ENCODE peak calls at places on chromosomes 2 and 18, in eight cellular contexts. L, Q, M, G, S, P, T and E are unnamed samples.

GRCh38 chr2:226707500-226707899 is 92.1 kb downstream of the IRS1 start:
- DNase-seq in L (no peak), Q (no peak), M (no peak), G (no peak), S (no peak), P (no peak), T (no peak), E (no peak)

GRCh38 chr18:50429207-50429948 is 54.5 kb downstream of the SKA1 start:
- DNase-seq in L (peak), Q (peak), M (no peak), G (peak), S (no peak), P (peak), T (peak), E (no peak)

GRCh38 chr18:45978084-45978483 is 11.0 kb upstream of the EPG5 start:
- DNase-seq in L (no peak), Q (no peak), M (no peak), G (no peak), S (no peak), P (no peak), T (peak), E (no peak)

GRCh38 chr18:44466997-44467396 is 213.7 kb upstream of the SETBP1 start:
- DNase-seq in L (no peak), Q (no peak), M (no peak), G (no peak), S (no peak), P (no peak), T (no peak), E (no peak)

GRCh38 chr18:48785091-48785614 is 165.6 kb downstream of the SMAD7 start:
- DNase-seq in L (peak), Q (no peak), M (peak), G (no peak), S (no peak), P (no peak), T (no peak), E (no peak)

GRCh38 chr2:10405441-10405840 is 42.7 kb downstream of the ODC1 start:
- DNase-seq in L (no peak), Q (peak), M (no peak), G (peak), S (no peak), P (no peak), T (no peak), E (peak)

GRCh38 chr2:53740170-53740569 is 27.4 kb upstream of the CHAC2 start:
- DNase-seq in L (no peak), Q (peak), M (no peak), G (no peak), S (no peak), P (no peak), T (no peak), E (no peak)

GRCh38 chr2:32623311-32623706 is 4.5 kb upstream of the TTC27 start:
- DNase-seq in L (no peak), Q (no peak), M (no peak), G (no peak), S (no peak), P (no peak), T (no peak), E (no peak)

GRCh38 chr2:237441605-237442004 is 27.6 kb upstream of the COL6A3 start:
- DNase-seq in L (no peak), Q (no peak), M (no peak), G (no peak), S (no peak), P (no peak), T (no peak), E (no peak)

GRCh38 chr2:109699646-109700045 is 85.5 kb downstream of the SOWAHC start:
- DNase-seq in L (no peak), Q (no peak), M (no peak), G (no peak), S (no peak), P (no peak), T (no peak), E (no peak)

GRCh38 chr2:185955050-185955449 is 216.4 kb downstream of the FSIP2 start:
- DNase-seq in L (no peak), Q (no peak), M (no peak), G (no peak), S (no peak), P (no peak), T (no peak), E (no peak)

GRCh38 chr2:149544692-149545091 is 42.9 kb downstream of the MMADHC start:
- DNase-seq in L (no peak), Q (no peak), M (no peak), G (no peak), S (no peak), P (no peak), T (no peak), E (peak)

GRCh38 chr18:68942230-68942629 is 144.3 kb downstream of the CCDC102B start:
- DNase-seq in L (no peak), Q (no peak), M (no peak), G (no peak), S (no peak), P (no peak), T (no peak), E (no peak)

GRCh38 chr2:173410579-173410978 is 55.9 kb downstream of the CDCA7 start:
- DNase-seq in L (no peak), Q (no peak), M (no peak), G (no peak), S (no peak), P (no peak), T (no peak), E (no peak)

GRCh38 chr18:54147439-54147838 is 77.0 kb downstream of the MBD2 start:
- DNase-seq in L (peak), Q (no peak), M (no peak), G (no peak), S (no peak), P (no peak), T (no peak), E (no peak)

GRCh38 chr18:56952026-56952425 is 194.9 kb upstream of the BOD1L2 start:
- DNase-seq in L (no peak), Q (no peak), M (no peak), G (no peak), S (no peak), P (no peak), T (no peak), E (no peak)

GRCh38 chr18:31506024-31506742 is 8.2 kb downstream of the DSG2 start:
- DNase-seq in L (no peak), Q (peak), M (no peak), G (no peak), S (no peak), P (no peak), T (no peak), E (no peak)

GRCh38 chr2:55268288-55268906 is 634 bp downstream of the MTIF2 start:
- DNase-seq in L (no peak), Q (peak), M (no peak), G (peak), S (no peak), P (no peak), T (no peak), E (no peak)

GRCh38 chr2:85996591-85996990 is 107.8 kb upstream of the ST3GAL5 start:
- DNase-seq in L (no peak), Q (no peak), M (no peak), G (no peak), S (peak), P (no peak), T (no peak), E (no peak)

GRCh38 chr2:127166221-127166860 is 53.8 kb downstream of the CYP27C1 start:
- DNase-seq in L (no peak), Q (no peak), M (no peak), G (no peak), S (no peak), P (no peak), T (no peak), E (no peak)

GRCh38 chr2:135903650-135904049 is 27.4 kb upstream of the MCM6 start:
- DNase-seq in L (no peak), Q (no peak), M (no peak), G (no peak), S (no peak), P (no peak), T (no peak), E (no peak)

GRCh38 chr2:142973160-142973821 is 95.8 kb downstream of the KYNU start:
- DNase-seq in L (no peak), Q (no peak), M (no peak), G (no peak), S (no peak), P (no peak), T (peak), E (no peak)

GRCh38 chr18:51588616-51589015 is 391.1 kb upstream of the MEX3C start:
- DNase-seq in L (no peak), Q (no peak), M (no peak), G (no peak), S (no peak), P (no peak), T (no peak), E (no peak)

GRCh38 chr2:239366740-239367139 is 34.1 kb downstream of the HDAC4 start:
- DNase-seq in L (no peak), Q (no peak), M (no peak), G (no peak), S (no peak), P (no peak), T (no peak), E (no peak)

GRCh38 chr2:148675708-148676107 is 31.2 kb downstream of the EPC2 start:
- DNase-seq in L (no peak), Q (no peak), M (no peak), G (no peak), S (no peak), P (no peak), T (no peak), E (peak)

GRCh38 chr18:63363951-63364350 is 3.1 kb downstream of the KDSR start:
- DNase-seq in L (no peak), Q (no peak), M (peak), G (no peak), S (no peak), P (no peak), T (no peak), E (no peak)

GRCh38 chr2:106572541-106573148 is 85.5 kb downstream of the CD8B2 start:
- DNase-seq in L (no peak), Q (peak), M (no peak), G (no peak), S (no peak), P (peak), T (peak), E (peak)

GRCh38 chr2:146821836-146822316 is 1023.0 kb upstream of the ACVR2A start:
- DNase-seq in L (no peak), Q (peak), M (no peak), G (peak), S (no peak), P (no peak), T (no peak), E (peak)

GRCh38 chr2:95260028-95261023 is 13.9 kb upstream of the PROM2 start:
- DNase-seq in L (no peak), Q (no peak), M (no peak), G (peak), S (no peak), P (no peak), T (no peak), E (no peak)

GRCh38 chr2:101958071-101958470 is 33.7 kb upstream of the IL1R2 start:
- DNase-seq in L (no peak), Q (peak), M (no peak), G (peak), S (no peak), P (no peak), T (no peak), E (no peak)

GRCh38 chr2:148906136-148906535 is 31.1 kb downstream of the KIF5C start:
- DNase-seq in L (no peak), Q (peak), M (no peak), G (no peak), S (no peak), P (no peak), T (no peak), E (peak)

GRCh38 chr2:145789636-145790035 is 1269.7 kb upstream of the ZEB2 start:
- DNase-seq in L (no peak), Q (no peak), M (no peak), G (no peak), S (no peak), P (no peak), T (no peak), E (no peak)

GRCh38 chr2:102345329-102345920 is 10.2 kb upstream of the IL18R1 start:
- DNase-seq in L (no peak), Q (no peak), M (no peak), G (no peak), S (no peak), P (no peak), T (no peak), E (no peak)

GRCh38 chr2:234003972-234004617 is 46.4 kb upstream of the SPP2 start:
- DNase-seq in L (no peak), Q (peak), M (no peak), G (peak), S (no peak), P (no peak), T (peak), E (peak)